ENCODE peak calls at places on chromosomes 11 and 22, in seven cellular contexts. Y, X, G, Q, Z, E and P are unnamed samples.

GRCh38 chr11:119188887-119189286 is 3.6 kb downstream of the NHERF4 start:
- DNase-seq in Y (no peak), X (no peak), G (no peak), Q (no peak), Z (no peak), E (no peak), P (no peak)

GRCh38 chr22:50508897-50509296 is 873 bp downstream of the NCAPH2 start:
- DNase-seq in Y (no peak), X (no peak), G (no peak), Q (no peak), Z (no peak), E (no peak), P (no peak)

GRCh38 chr11:133903056-133903455 is 53.7 kb downstream of the IGSF9B start:
- DNase-seq in Y (no peak), X (no peak), G (no peak), Q (no peak), Z (no peak), E (no peak), P (no peak)

GRCh38 chr11:10326080-10326964 is 21.4 kb downstream of the ADM start:
- DNase-seq in Y (no peak), X (peak; percentile 90), G (peak; percentile 27), Q (no peak), Z (peak; percentile 36), E (no peak), P (no peak)

GRCh38 chr22:32411388-32411787 is 659 bp downstream of the RTCB start:
- DNase-seq in Y (no peak), X (no peak), G (no peak), Q (no peak), Z (no peak), E (peak; percentile 43), P (no peak)

GRCh38 chr22:32754413-32755041 is 47.0 kb upstream of the TIMP3 start:
- DNase-seq in Y (no peak), X (peak; percentile 33), G (peak; percentile 60), Q (no peak), Z (peak; percentile 44), E (peak; percentile 29), P (no peak)

GRCh38 chr11:69201764-69202370 is 46.1 kb downstream of the SMIM38 start:
- DNase-seq in Y (no peak), X (no peak), G (no peak), Q (no peak), Z (no peak), E (no peak), P (no peak)

GRCh38 chr11:46342237-46342636 is 5.0 kb upstream of the DGKZ start:
- DNase-seq in Y (peak; percentile 70), X (no peak), G (no peak), Q (no peak), Z (peak; percentile 42), E (no peak), P (no peak)

GRCh38 chr22:49593509-49593908 is 234.2 kb downstream of the BRD1 start:
- DNase-seq in Y (no peak), X (no peak), G (no peak), Q (no peak), Z (no peak), E (no peak), P (no peak)

GRCh38 chr11:85752890-85753581 is 57.9 kb downstream of the SYTL2 start:
- DNase-seq in Y (peak; percentile 23), X (no peak), G (no peak), Q (no peak), Z (no peak), E (no peak), P (no peak)

GRCh38 chr11:2583605-2583958 is 116.2 kb downstream of the KCNQ1OT1 start:
- DNase-seq in Y (no peak), X (no peak), G (peak; percentile 6), Q (no peak), Z (no peak), E (no peak), P (no peak)

GRCh38 chr11:11987503-11988022 is 20.9 kb downstream of the DKK3 start:
- DNase-seq in Y (peak; percentile 48), X (peak; percentile 66), G (no peak), Q (no peak), Z (no peak), E (no peak), P (no peak)

GRCh38 chr11:46181843-46182424 is 60.7 kb upstream of the PHF21A start:
- DNase-seq in Y (no peak), X (no peak), G (no peak), Q (no peak), Z (no peak), E (no peak), P (no peak)

GRCh38 chr22:27993774-27994350 is 74.8 kb upstream of the PITPNB start:
- DNase-seq in Y (no peak), X (no peak), G (no peak), Q (no peak), Z (no peak), E (no peak), P (no peak)

GRCh38 chr11:2837096-2837601 is 48.4 kb downstream of the CDKN1C start:
- DNase-seq in Y (no peak), X (peak; percentile 42), G (peak; percentile 73), Q (no peak), Z (peak; percentile 85), E (peak; percentile 12), P (no peak)

GRCh38 chr11:103585401-103585800 is 451.0 kb upstream of the DDI1 start:
- DNase-seq in Y (no peak), X (no peak), G (no peak), Q (no peak), Z (no peak), E (no peak), P (no peak)

GRCh38 chr22:49097966-49098365 is 729.7 kb downstream of the BRD1 start:
- DNase-seq in Y (no peak), X (no peak), G (no peak), Q (no peak), Z (no peak), E (no peak), P (no peak)

DNA sequence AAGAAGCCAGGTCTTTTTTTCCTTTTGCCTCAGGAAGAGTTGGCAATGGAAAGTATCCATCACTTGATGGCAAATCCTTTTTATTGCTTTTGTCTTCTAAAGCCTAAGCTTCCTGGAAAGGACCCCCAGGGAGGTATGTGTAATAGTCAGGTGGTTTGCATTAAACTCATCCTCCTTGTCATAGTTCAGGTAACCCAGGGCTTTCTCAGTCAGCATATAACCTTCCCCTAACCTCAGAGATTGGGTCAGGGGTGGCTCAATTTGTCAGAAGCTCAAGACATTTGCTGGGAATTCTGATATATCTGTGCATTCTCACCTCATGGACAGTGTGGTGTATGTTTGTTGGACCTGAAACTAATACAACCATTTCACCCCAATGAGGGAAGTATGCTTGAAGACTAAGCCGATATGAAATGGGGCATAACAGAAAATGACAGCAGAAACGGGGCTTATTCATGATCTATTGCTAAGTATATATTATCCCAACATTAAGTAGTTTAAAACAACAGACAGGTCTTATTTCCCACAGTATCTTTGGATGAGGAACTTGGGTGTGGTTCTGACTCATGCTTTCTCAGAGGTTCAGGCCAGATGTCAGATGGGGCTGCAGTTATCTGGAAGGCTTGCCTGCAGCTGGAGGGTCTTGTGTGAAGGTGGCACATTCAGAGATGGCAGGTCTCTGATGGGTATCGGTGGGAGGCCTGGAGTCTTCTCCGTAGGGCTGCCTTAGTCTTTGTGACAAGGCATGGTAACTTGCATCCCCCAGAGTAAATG is 135.8 kb upstream of the SPON1 start:
- DNase-seq in Y (no peak), X (no peak), G (no peak), Q (no peak), Z (no peak), E (peak; percentile 68), P (no peak)
- H3K27ac ChIP-seq in Y (no peak overlapping the region), X (no peak overlapping the region), G (no peak overlapping the region), Q (no peak overlapping the region), Z (no peak overlapping the region), E (no peak overlapping the region), P (no peak overlapping the region)

DNA sequence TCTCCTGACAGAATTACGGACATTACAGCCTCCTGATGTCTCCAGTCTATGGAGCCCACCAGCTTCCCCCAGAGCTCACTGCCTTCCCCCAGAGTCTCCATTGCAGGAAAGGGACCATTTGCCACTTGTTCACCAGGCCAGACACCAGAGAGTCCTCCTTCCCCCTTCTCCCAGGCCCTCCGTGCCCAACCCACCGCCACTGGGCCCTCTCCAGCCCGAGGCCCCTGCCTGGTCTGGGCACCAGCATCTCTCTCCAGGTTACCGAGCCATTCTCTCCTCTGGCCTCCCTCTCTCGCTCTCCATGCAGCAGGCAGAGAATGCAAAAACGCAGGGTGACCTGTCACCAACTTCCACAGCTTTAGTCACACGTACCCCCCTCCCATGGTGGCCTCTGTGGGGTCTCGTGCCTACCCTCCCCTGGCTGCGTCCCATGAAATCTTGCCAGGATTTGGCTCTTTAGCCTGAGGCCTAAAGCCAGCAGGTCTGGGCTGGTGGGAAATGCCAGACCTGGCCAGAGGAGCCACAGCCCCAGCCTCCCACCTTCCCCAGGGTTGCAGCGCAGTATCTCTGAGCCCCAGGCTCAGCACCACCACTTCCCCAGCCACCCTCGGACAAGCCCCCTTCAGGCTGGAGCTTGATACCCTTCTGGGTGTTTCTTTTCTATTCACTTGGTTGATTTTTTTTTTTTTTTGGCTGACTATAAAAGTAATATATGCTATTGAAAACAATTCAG is 6.8 kb upstream of the SERPINH1 start:
- DNase-seq in Y (no peak), X (no peak), G (no peak), Q (no peak), Z (no peak), E (no peak), P (no peak)
- H3K27ac ChIP-seq in Y (peak overlapping the region; percentile 95), X (peak overlapping the region; percentile 78), G (peak overlapping the region; percentile 100), Q (peak overlapping the region; percentile 97), Z (peak overlapping the region; percentile 82), E (peak overlapping the region; percentile 97), P (peak overlapping the region; percentile 98)

DNA sequence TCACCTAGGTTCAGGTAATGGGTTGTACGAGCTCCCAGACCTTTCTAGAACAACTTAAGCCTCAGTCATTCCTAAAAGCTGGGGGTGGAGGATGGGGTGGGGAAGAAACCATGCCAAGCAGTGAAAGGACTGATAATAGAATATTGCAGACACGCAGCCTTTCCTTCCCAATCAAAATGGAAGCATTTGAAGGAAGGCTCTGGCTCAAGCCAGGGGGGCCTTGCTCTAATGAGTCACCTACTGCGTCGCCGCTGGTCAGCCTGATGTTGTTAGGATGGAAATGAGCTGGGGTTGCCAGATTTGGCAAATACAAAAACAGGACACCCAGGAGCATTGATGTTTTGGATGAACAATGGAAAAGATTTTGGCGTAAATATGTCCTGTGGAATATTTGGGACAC is 6.2 kb downstream of the SYT12 start:
- DNase-seq in Y (no peak), X (no peak), G (no peak), Q (no peak), Z (no peak), E (no peak), P (no peak)
- H3K27ac ChIP-seq in Y (no peak overlapping the region), X (no peak overlapping the region), G (no peak overlapping the region), Q (no peak overlapping the region), Z (no peak overlapping the region), E (peak overlapping the region; percentile 99), P (no peak overlapping the region)

GRCh38 chr11:122235615-122236014 is 119.6 kb upstream of the BLID start:
- DNase-seq in Y (no peak), X (peak; percentile 24), G (no peak), Q (peak; percentile 94), Z (peak; percentile 20), E (no peak), P (no peak)
- H3K27ac ChIP-seq in Y (no peak overlapping the region), X (no peak overlapping the region), G (no peak overlapping the region), Q (peak overlapping the region; percentile 74), Z (peak overlapping the region; percentile 15), E (no peak overlapping the region), P (no peak overlapping the region)

GRCh38 chr11:96486890-96487633 is 97.2 kb downstream of the JRKL start:
- DNase-seq in Y (no peak), X (peak; percentile 49), G (no peak), Q (no peak), Z (no peak), E (no peak), P (no peak)
- H3K27ac ChIP-seq in Y (no peak overlapping the region), X (peak overlapping the region; percentile 61), G (no peak overlapping the region), Q (no peak overlapping the region), Z (no peak overlapping the region), E (no peak overlapping the region), P (no peak overlapping the region)

GRCh38 chr22:30309981-30310672 is 16.6 kb downstream of the TBC1D10A start:
- DNase-seq in Y (no peak), X (no peak), G (no peak), Q (no peak), Z (no peak), E (no peak), P (no peak)
- H3K27ac ChIP-seq in Y (no peak overlapping the region), X (no peak overlapping the region), G (peak overlapping the region; percentile 87), Q (no peak overlapping the region), Z (peak overlapping the region; percentile 79), E (peak overlapping the region; percentile 92), P (no peak overlapping the region)